ENCODE peak calls at places on chromosomes 4 and X, in four cellular contexts. W is mesenchymal stem cell, I is OCI-LY7, D is A549. J is an unnamed sample.

GRCh38 chr4:41887821-41888699 is 47.2 kb upstream of the TMEM33 start:
- DNase-seq in W (peak), I (peak), D (peak), J (peak)

GRCh38 chrX:72271091-72271490 is 6.0 kb downstream of the RPS4X start:
- DNase-seq in W (no peak), I (no peak), D (no peak), J (no peak)

GRCh38 chr4:162322054-162322453 is 158.3 kb upstream of the FSTL5 start:
- DNase-seq in W (no peak), I (no peak), D (no peak), J (no peak)

GRCh38 chrX:63525491-63525890 is 174.4 kb upstream of the SPIN4 start:
- DNase-seq in W (no peak), I (no peak), D (no peak), J (no peak)

GRCh38 chr4:148447672-148448071 is 5.5 kb upstream of the NR3C2 start:
- DNase-seq in W (no peak), I (no peak), D (no peak), J (no peak)

GRCh38 chr4:56681158-56681848 is at the start of gene HOPX:
- DNase-seq in W (no peak), I (no peak), D (no peak), J (no peak)

GRCh38 chr4:108854781-108855180 is 91.9 kb upstream of the ETNPPL start:
- DNase-seq in W (no peak), I (no peak), D (no peak), J (no peak)

GRCh38 chr4:82842593-82842992 is 44.0 kb upstream of the SCD5 start:
- DNase-seq in W (peak), I (peak), D (peak), J (no peak)

GRCh38 chr4:91936301-91936700 is 367.5 kb upstream of the GRID2 start:
- DNase-seq in W (no peak), I (no peak), D (no peak), J (no peak)

GRCh38 chr4:185210102-185210981 is 944 bp downstream of the SNX25 start:
- DNase-seq in W (peak), I (peak), D (peak), J (peak)

GRCh38 chrX:46597774-46598173 is 24.2 kb downstream of the CHST7 start:
- DNase-seq in W (no peak), I (no peak), D (no peak), J (no peak)

GRCh38 chr4:89598602-89599001 is 238.4 kb downstream of the SNCA start:
- DNase-seq in W (peak), I (peak), D (peak), J (peak)

GRCh38 chr4:13173974-13174373 is 310.2 kb downstream of the RAB28 start:
- DNase-seq in W (no peak), I (no peak), D (no peak), J (no peak)

GRCh38 chr4:122313001-122313400 is 65.8 kb upstream of the ADAD1 start:
- DNase-seq in W (no peak), I (no peak), D (no peak), J (no peak)

GRCh38 chr4:23368081-23368697 is 521.7 kb downstream of the PPARGC1A start:
- DNase-seq in W (peak), I (no peak), D (no peak), J (peak)

GRCh38 chrX:70196961-70197805 is 19.9 kb downstream of the DGAT2L6 start:
- DNase-seq in W (peak), I (peak), D (peak), J (peak)

GRCh38 chrX:65647801-65648200 is 19.7 kb upstream of the MSN start:
- DNase-seq in W (no peak), I (no peak), D (no peak), J (no peak)

GRCh38 chr4:60463846-60464502 is 736.2 kb upstream of the ADGRL3 start:
- DNase-seq in W (peak), I (no peak), D (no peak), J (peak)

GRCh38 chrX:37361596-37361995 is 12.4 kb downstream of the PRRG1 start:
- DNase-seq in W (peak), I (no peak), D (no peak), J (no peak)

GRCh38 chr4:139916041-139916440 is 237.9 kb downstream of the MAML3 start:
- DNase-seq in W (no peak), I (no peak), D (no peak), J (no peak)

GRCh38 chr4:2290974-2291704 is 29.2 kb upstream of the MXD4 start:
- DNase-seq in W (no peak), I (peak), D (no peak), J (peak)

GRCh38 chr4:113300384-113301011 is 251.0 kb downstream of the ANK2 start:
- DNase-seq in W (peak), I (no peak), D (peak), J (no peak)

GRCh38 chrX:49053223-49054072 is 5.4 kb upstream of the CCDC120 start:
- DNase-seq in W (peak), I (peak), D (peak), J (no peak)

GRCh38 chrX:148601034-148601433 is 100.6 kb downstream of the AFF2 start:
- DNase-seq in W (peak), I (no peak), D (no peak), J (peak)

GRCh38 chr4:123446791-123447474 is 50.3 kb downstream of the SPRY1 start:
- DNase-seq in W (no peak), I (peak), D (no peak), J (peak)

GRCh38 chrX:23732704-23733103 is 10.4 kb downstream of the ACOT9 start:
- DNase-seq in W (no peak), I (peak), D (no peak), J (no peak)

GRCh38 chr4:960140-960735 is 13.1 kb downstream of the DGKQ start:
- DNase-seq in W (no peak), I (no peak), D (no peak), J (no peak)

GRCh38 chr4:145326491-145326890 is 146.1 kb upstream of the OTUD4 start:
- DNase-seq in W (peak), I (no peak), D (no peak), J (no peak)

GRCh38 chrX:134602410-134602809 is 55.9 kb downstream of the PLAC1 start:
- DNase-seq in W (no peak), I (no peak), D (no peak), J (no peak)

GRCh38 chr4:135007400-135007799 is 805.8 kb upstream of the PABPC4L start:
- DNase-seq in W (no peak), I (no peak), D (no peak), J (no peak)
- H3K4me2 ChIP-seq in W (no peak), I (no peak), D (no peak), J (no peak)

GRCh38 chr4:110878413-110878812 is 255.5 kb upstream of the PITX2 start:
- DNase-seq in W (no peak), I (no peak), D (no peak), J (no peak)
- H3K4me2 ChIP-seq in W (no peak), I (no peak), D (no peak), J (no peak)

DNA sequence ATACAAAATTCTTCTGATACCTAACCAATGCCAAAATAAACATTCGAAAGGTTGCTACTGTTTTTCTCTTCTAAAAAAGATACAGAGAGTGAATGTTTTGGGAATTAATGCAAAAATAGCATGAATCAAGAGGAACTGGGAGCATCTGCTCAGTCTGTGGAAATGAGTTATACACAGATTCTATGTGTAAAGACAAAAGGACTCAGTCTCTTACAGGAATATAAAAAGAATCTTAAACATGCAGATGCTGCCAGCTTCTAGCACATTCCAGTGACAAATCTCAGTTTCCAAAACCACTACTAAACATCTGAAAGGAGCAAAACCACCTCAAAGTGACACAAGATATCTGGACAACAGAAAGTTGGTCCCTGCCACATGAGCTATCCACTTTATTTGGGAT is 55.0 kb downstream of the PAPSS1 start:
- DNase-seq in W (peak), I (no peak), D (no peak), J (no peak)
- H3K4me2 ChIP-seq in W (no peak), I (no peak), D (no peak), J (no peak)

DNA sequence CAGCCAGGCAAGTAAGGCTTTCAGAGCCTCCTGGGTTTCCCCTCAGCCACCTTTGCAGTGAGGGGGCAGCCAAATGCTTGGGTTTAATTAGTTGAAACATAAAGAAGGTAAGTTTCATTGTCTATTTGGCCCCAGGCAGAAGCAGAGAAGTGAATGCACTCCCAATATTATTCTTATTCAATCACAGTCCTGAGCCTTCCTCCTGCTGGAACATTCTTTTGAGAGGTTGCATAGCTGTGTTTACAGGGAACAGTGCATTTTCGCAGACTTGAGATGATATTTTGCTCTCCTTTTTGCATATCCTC is 13.9 kb downstream of the SLC2A9 start:
- DNase-seq in W (no peak), I (no peak), D (no peak), J (no peak)
- H3K4me2 ChIP-seq in W (no peak), I (no peak), D (peak), J (no peak)

GRCh38 chr4:3879681-3880594 is 113.8 kb downstream of the ADRA2C start:
- DNase-seq in W (no peak), I (no peak), D (no peak), J (peak)
- H3K4me2 ChIP-seq in W (no peak), I (no peak), D (no peak), J (no peak)

GRCh38 chr4:165461176-165461835 is 82.5 kb downstream of the CPE start:
- DNase-seq in W (peak), I (no peak), D (no peak), J (no peak)
- H3K4me2 ChIP-seq in W (no peak), I (no peak), D (no peak), J (no peak)